ENCODE peak calls at places on chromosomes 1 and 21, in six cellular contexts. A, Y, B, J, I and P are unnamed samples.

GRCh38 chr21:33817663-33818433 is 97.8 kb downstream of the ATP5PO start:
- DNase-seq in B (no peak), A (no peak), I (no peak), Y (no peak), J (no peak), P (no peak)

GRCh38 chr1:63920154-63921117 is 146.6 kb downstream of the ROR1 start:
- DNase-seq in B (no peak), A (no peak), Y (peak), J (no peak), I (peak), P (no peak)

GRCh38 chr1:203170625-203171330 is 4.8 kb downstream of the MYBPH start:
- DNase-seq in A (no peak), B (peak), Y (no peak), I (no peak), J (no peak), P (no peak)

GRCh38 chr1:154972517-154973343 is 1.8 kb upstream of the CKS1B start:
- DNase-seq in B (peak), A (peak), J (peak), Y (peak), I (peak), P (no peak)

GRCh38 chr1:147647796-147648633 is 22.3 kb downstream of the ACP6 start:
- DNase-seq in A (no peak), Y (no peak), B (no peak), J (no peak), I (no peak), P (no peak)

GRCh38 chr1:110309768-110310167 is 29.4 kb upstream of the RBM15 start:
- DNase-seq in Y (peak), I (peak), J (no peak), B (no peak), A (no peak), P (no peak)

GRCh38 chr1:230289350-230289644 is 136.8 kb downstream of the PGBD5 start:
- DNase-seq in Y (no peak), A (no peak), I (no peak), J (no peak), B (no peak), P (no peak)

GRCh38 chr1:2821970-2822620 is 20.6 kb upstream of the TTC34 start:
- DNase-seq in J (no peak), A (no peak), I (no peak), B (peak), Y (no peak), P (peak)

GRCh38 chr1:153261793-153262371 is 2.4 kb downstream of the LORICRIN start:
- DNase-seq in Y (no peak), I (no peak), B (no peak), A (no peak), J (no peak), P (no peak)

GRCh38 chr1:4476394-4476793 is 178.0 kb upstream of the AJAP1 start:
- DNase-seq in A (no peak), I (no peak), B (no peak), Y (no peak), J (no peak), P (no peak)

DNA sequence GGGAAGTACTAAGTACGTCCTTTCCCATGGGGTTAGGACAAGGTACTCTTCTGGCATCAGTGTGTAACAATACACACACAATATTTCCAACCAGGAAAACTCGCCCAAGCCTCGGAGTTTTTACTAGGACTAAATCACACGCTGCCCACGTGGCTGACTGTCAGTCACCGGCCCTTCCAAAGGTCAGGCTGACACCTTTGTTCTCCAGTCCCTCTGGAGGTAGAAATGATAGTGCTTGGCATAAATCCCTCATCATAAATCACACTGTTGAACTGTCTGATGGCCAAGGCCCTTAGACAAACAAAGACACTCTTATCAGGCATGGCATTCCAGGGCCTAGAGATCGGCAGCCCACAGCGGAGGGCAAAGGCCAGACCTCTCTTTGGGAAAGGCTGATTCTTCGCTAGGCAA is 16.9 kb upstream of the SLAMF9 start:
- DNase-seq in J (no peak), I (no peak), B (no peak), A (no peak), Y (no peak), P (no peak)
- H3K4me3 ChIP-seq in J (no peak), I (no peak), B (no peak), A (no peak), Y (no peak), P (no peak)

GRCh38 chr1:61183471-61184034 is 101.2 kb downstream of the NFIA start:
- DNase-seq in A (no peak), Y (peak), J (no peak), B (no peak), I (no peak), P (no peak)
- H3K27ac ChIP-seq in A (peak), Y (peak), J (no peak), B (peak), I (no peak), P (no peak)

DNA sequence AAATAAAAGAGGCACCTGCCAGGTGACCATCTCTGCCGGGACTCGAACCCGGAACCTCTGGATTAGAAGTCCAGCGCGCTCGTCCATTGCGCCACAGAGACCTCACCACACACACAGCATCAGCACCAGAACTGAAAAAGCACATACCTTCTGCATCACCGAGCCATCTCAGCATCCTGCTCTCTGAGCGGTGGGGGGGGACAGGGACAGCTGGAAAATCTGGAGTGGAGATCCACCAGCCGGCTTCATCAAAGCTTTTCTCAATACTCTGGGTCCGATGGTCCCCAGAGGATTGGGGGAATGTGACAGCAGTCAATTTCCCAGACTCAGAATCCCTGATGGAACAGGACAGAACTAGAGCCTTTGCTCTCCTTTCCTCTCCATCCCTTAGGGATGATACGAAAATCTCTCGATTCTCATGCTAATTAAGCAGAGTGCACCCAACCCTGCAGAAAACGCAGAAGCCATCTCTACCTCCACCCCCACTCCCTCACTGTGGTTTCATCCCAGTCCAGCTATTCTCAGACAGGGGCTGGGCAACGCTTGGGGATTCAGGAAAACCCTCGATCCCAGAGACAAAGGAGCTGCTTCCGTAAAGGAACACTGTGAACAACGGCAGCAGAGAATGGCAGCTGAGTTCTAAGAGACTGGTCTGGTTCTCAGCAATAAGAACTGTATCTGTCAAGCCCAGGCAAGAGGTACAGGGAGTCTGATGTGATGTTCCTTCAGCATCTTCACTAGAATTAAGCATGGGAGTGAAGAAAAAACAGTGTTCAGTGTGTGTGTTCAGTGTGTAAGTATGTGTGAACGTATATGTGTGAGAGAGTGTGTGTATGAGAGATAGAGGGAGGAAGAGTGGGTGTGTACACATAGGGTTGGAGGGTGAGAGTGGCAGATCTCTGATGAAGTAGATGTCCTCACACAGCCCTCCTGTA is 29.6 kb upstream of the CADM3 start:
- DNase-seq in Y (peak), J (no peak), I (no peak), B (no peak), A (no peak), P (no peak)
- H3K4me3 ChIP-seq in Y (peak), J (no peak), I (peak), B (no peak), A (no peak), P (no peak)

GRCh38 chr1:56978819-56979218 is 13.0 kb upstream of the C8B start:
- DNase-seq in A (no peak), J (no peak), Y (no peak), I (no peak), B (no peak), P (no peak)
- H3K27ac ChIP-seq in A (no peak), J (no peak), Y (no peak), I (no peak), B (no peak), P (no peak)

DNA sequence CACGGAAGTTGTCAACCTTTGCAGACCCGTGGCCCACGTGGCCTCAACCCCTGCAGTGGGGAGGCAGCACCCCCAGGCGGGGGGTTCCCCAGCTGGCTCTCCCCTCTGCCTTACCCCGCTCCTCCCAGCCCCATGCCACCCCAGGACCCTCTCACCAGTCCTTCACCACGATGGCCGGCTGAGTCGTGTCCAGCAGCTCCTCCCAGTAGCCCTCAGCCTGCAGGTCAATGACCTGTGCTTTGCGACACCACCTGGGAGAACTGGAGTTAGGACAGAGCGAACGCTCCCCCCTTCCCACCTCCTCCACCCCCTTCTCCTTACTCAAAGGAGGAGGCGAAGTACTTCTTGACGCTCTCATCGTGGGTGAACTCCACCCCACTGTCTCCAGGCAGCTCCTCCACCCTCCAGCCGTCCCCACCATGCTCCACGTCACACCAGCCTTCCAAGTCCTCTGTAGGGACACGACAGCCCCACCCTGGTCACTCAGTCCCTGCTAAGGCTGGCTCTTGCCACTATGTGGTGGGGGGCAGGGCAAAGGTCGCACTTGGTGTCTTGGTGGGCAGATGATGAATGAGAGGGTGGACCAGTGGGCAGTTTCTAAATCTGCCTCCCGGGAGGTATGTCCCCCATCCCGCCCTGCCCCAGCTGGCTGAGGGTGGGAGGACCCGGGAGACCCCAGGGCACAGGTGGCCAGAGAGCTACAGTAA is 4.5 kb downstream of the FBXO2 start:
- DNase-seq in J (no peak), Y (no peak), B (no peak), A (no peak), I (no peak), P (no peak)
- H3K4me3 ChIP-seq in J (no peak), Y (no peak), B (no peak), A (no peak), I (no peak), P (peak)

GRCh38 chr1:218488531-218488930 is 143.4 kb downstream of the TGFB2 start:
- DNase-seq in I (no peak), J (no peak), Y (no peak), B (no peak), A (no peak), P (no peak)

GRCh38 chr1:218486108-218486507 is 141.0 kb downstream of the TGFB2 start:
- DNase-seq in B (no peak), J (no peak), I (no peak), Y (no peak), A (no peak), P (no peak)

GRCh38 chr1:218485241-218485928 is 140.2 kb downstream of the TGFB2 start:
- DNase-seq in B (no peak), I (no peak), A (no peak), Y (no peak), J (no peak), P (no peak)

GRCh38 chr1:218492840-218493239 is 147.7 kb downstream of the TGFB2 start:
- DNase-seq in Y (peak), A (no peak), J (no peak), B (no peak), I (no peak), P (no peak)

GRCh38 chr1:218488986-218489385 is 143.8 kb downstream of the TGFB2 start:
- DNase-seq in A (no peak), Y (peak), J (no peak), B (no peak), I (no peak), P (no peak)
- H3K27ac ChIP-seq in A (no peak), Y (peak), J (no peak), B (no peak), I (no peak), P (no peak)

DNA sequence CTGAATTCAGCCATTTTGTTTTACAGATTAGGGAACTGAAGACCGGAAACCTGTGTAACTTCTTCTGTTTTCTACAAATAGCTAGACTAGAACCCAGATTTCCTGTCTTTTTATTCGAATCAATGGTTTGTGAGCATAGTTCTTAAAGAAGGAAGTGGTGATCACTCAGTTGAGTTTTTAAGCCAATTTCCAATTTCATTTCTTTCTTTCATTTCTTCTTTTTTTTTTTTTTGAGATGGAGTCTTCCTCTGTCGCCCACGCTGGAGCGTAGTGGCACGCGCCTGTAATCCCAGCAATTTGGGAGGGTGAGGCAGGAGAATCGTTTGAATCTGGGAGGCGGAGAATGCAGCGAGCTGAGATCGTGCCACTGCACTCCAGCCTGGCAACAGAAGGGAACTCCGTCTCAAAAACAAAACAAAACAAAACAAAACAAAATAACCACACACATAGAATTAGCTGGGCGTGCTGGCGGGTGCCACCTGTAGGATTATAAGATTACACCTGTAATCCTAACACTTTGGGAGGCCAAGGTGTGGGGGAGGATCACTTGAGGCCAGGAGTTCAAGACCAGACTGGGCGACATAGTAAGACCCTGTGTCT is 3.0 kb upstream of the MDM4 start:
- DNase-seq in B (no peak), Y (no peak), J (no peak), A (no peak), I (no peak), P (peak)
- H3K4me3 ChIP-seq in B (no peak), Y (no peak), J (no peak), A (no peak), I (no peak), P (peak)